ENCODE peak calls at places on chromosome 12, in ten cellular contexts. M is HL-60, L is fibroblast of mammary gland, A is T-helper 2 cell, V is Karpas-422, D is endothelial cell, X is hypothalamus, I is HT1080, Q is Peyer's patch, O is RWPE1. K is an unnamed sample.

GRCh38 chr12:22625671-22626251 is 790 bp downstream of the ETNK1 start:
- DNase-seq in M (peak), L (peak), A (peak), V (peak), D (peak), X (peak), I (peak), Q (peak), O (peak), K (no peak)

GRCh38 chr12:50927356-50927755 is 25.0 kb upstream of the HIGD1C start:
- DNase-seq in M (no peak), L (no peak), A (no peak), V (no peak), D (no peak), X (no peak), I (no peak), Q (no peak), O (no peak), K (no peak)

GRCh38 chr12:67161322-67161918 is 107.7 kb upstream of the CAND1 start:
- DNase-seq in M (peak), L (peak), A (no peak), V (peak), D (peak), X (peak), I (peak), Q (no peak), O (no peak), K (no peak)

GRCh38 chr12:29039013-29039412 is 110.1 kb upstream of the FAR2 start:
- DNase-seq in M (no peak), L (peak), A (no peak), V (no peak), D (no peak), X (no peak), I (no peak), Q (no peak), O (no peak), K (no peak)

GRCh38 chr12:1007276-1007675 is 16.3 kb downstream of the ERC1 start:
- DNase-seq in M (no peak), L (no peak), A (no peak), V (no peak), D (no peak), X (no peak), I (no peak), Q (no peak), O (no peak), K (no peak)

GRCh38 chr12:109640961-109641360 is 67.4 kb downstream of the MVK start:
- DNase-seq in M (no peak), L (no peak), A (no peak), V (no peak), D (no peak), X (no peak), I (peak), Q (no peak), O (no peak), K (no peak)

GRCh38 chr12:55972045-55972843 is 1.6 kb upstream of the RAB5B start:
- DNase-seq in M (no peak), L (peak), A (no peak), V (no peak), D (no peak), X (no peak), I (peak), Q (no peak), O (peak), K (no peak)

GRCh38 chr12:19737019-19737418 is 297.7 kb downstream of the AEBP2 start:
- DNase-seq in M (no peak), L (no peak), A (no peak), V (no peak), D (no peak), X (no peak), I (no peak), Q (no peak), O (no peak), K (no peak)

GRCh38 chr12:124433147-124433874 is 134.1 kb downstream of the NCOR2 start:
- DNase-seq in M (peak), L (no peak), A (no peak), V (no peak), D (no peak), X (no peak), I (no peak), Q (no peak), O (no peak), K (no peak)

GRCh38 chr12:93889516-93890202 is 212.5 kb downstream of the CRADD start:
- DNase-seq in M (peak), L (peak), A (no peak), V (peak), D (no peak), X (no peak), I (no peak), Q (no peak), O (no peak), K (no peak)

GRCh38 chr12:19808371-19808770 is 369.1 kb downstream of the AEBP2 start:
- DNase-seq in M (no peak), L (no peak), A (no peak), V (no peak), D (no peak), X (no peak), I (no peak), Q (no peak), O (no peak), K (no peak)

GRCh38 chr12:6093764-6094163 is 30.7 kb downstream of the VWF start:
- DNase-seq in M (no peak), L (no peak), A (no peak), V (no peak), D (no peak), X (no peak), I (peak), Q (no peak), O (no peak), K (no peak)

GRCh38 chr12:52871291-52871961 is 22.6 kb upstream of the KRT78 start:
- DNase-seq in M (no peak), L (peak), A (no peak), V (no peak), D (no peak), X (no peak), I (peak), Q (peak), O (peak), K (peak)

GRCh38 chr12:105799103-105799502 is 339.7 kb downstream of the NUAK1 start:
- DNase-seq in M (no peak), L (no peak), A (no peak), V (no peak), D (no peak), X (no peak), I (no peak), Q (no peak), O (no peak), K (no peak)

GRCh38 chr12:100859063-100859627 is 64.6 kb downstream of the ANO4 start:
- DNase-seq in M (no peak), L (no peak), A (no peak), V (no peak), D (no peak), X (no peak), I (no peak), Q (no peak), O (no peak), K (no peak)

GRCh38 chr12:102169922-102170698 is 27.5 kb downstream of the PMCH start:
- DNase-seq in M (no peak), L (peak), A (no peak), V (peak), D (peak), X (no peak), I (peak), Q (no peak), O (peak), K (no peak)

GRCh38 chr12:77003961-77004360 is 61.4 kb downstream of the E2F7 start:
- DNase-seq in M (no peak), L (no peak), A (no peak), V (no peak), D (no peak), X (no peak), I (no peak), Q (no peak), O (no peak), K (no peak)

GRCh38 chr12:113758165-113758924 is 207.8 kb downstream of the RBM19 start:
- DNase-seq in M (no peak), L (no peak), A (no peak), V (no peak), D (no peak), X (no peak), I (no peak), Q (no peak), O (no peak), K (no peak)

GRCh38 chr12:53005215-53005985 is 856 bp upstream of the EIF4B start:
- DNase-seq in M (peak), L (no peak), A (no peak), V (peak), D (peak), X (no peak), I (no peak), Q (peak), O (no peak), K (no peak)

GRCh38 chr12:116592731-116593130 is 33.5 kb downstream of the MAP1LC3B2 start:
- DNase-seq in M (peak), L (peak), A (no peak), V (no peak), D (no peak), X (no peak), I (no peak), Q (no peak), O (no peak), K (no peak)

GRCh38 chr12:47270782-47271664 is 191.3 kb upstream of the AMIGO2 start:
- DNase-seq in M (no peak), L (peak), A (no peak), V (no peak), D (no peak), X (no peak), I (peak), Q (no peak), O (peak), K (no peak)

GRCh38 chr12:29762637-29763300 is 21.0 kb downstream of the TMTC1 start:
- DNase-seq in M (no peak), L (no peak), A (no peak), V (no peak), D (no peak), X (no peak), I (no peak), Q (no peak), O (no peak), K (no peak)

GRCh38 chr12:67671419-67671818 is 22.9 kb downstream of the DYRK2 start:
- DNase-seq in M (no peak), L (peak), A (no peak), V (no peak), D (no peak), X (no peak), I (no peak), Q (no peak), O (no peak), K (no peak)

GRCh38 chr12:54421175-54421872 is 2.3 kb upstream of the ITGA5 start:
- DNase-seq in M (no peak), L (peak), A (no peak), V (no peak), D (no peak), X (no peak), I (peak), Q (no peak), O (no peak), K (no peak)

K was measured in 8988T.